ENCODE peak calls at places on chromosome 21, in six cellular contexts. F is astrocyte of the cerebellum, N is thoracic aorta, J is bronchial epithelial cell, D is endodermal cell, R is NB4. V is an unnamed sample.

GRCh38 chr21:15210235-15210678 is 145.5 kb upstream of the NRIP1 start:
- DNase-seq in F (no peak), N (peak; percentile 27), J (peak; percentile 97), D (peak; percentile 49), R (no peak), V (no peak)

GRCh38 chr21:29104239-29104708 is 26.2 kb upstream of the MAP3K7CL start:
- DNase-seq in F (no peak), N (no peak), J (peak; percentile 77), D (no peak), R (no peak), V (no peak)

GRCh38 chr21:46116189-46116845 is 18.4 kb downstream of the COL6A2 start:
- DNase-seq in F (no peak), N (no peak), J (no peak), D (peak; percentile 31), R (no peak), V (peak; percentile 22)

GRCh38 chr21:27674037-27674436 is 707.1 kb upstream of the ADAMTS5 start:
- DNase-seq in F (peak; percentile 42), N (no peak), J (peak; percentile 66), D (no peak), R (no peak), V (no peak)

GRCh38 chr21:21200103-21200938 is 202.1 kb downstream of the NCAM2 start:
- DNase-seq in F (peak; percentile 95), N (peak; percentile 36), J (peak; percentile 83), D (no peak), R (no peak), V (no peak)

GRCh38 chr21:36422279-36423098 is 37.3 kb downstream of the CHAF1B start:
- DNase-seq in F (no peak), N (no peak), J (peak; percentile 58), D (peak; percentile 95), R (peak; percentile 75), V (peak; percentile 50)

GRCh38 chr21:28781602-28782274 is 210.9 kb downstream of the LTN1 start:
- DNase-seq in F (no peak), N (no peak), J (peak; percentile 40), D (no peak), R (peak; percentile 28), V (no peak)

GRCh38 chr21:46226146-46226545 is 2.4 kb downstream of the LSS start:
- DNase-seq in F (no peak), N (no peak), J (no peak), D (peak; percentile 33), R (no peak), V (no peak)

GRCh38 chr21:26070822-26071425 is 99.6 kb downstream of the APP start:
- DNase-seq in F (peak; percentile 24), N (no peak), J (peak; percentile 29), D (no peak), R (no peak), V (peak; percentile 36)

GRCh38 chr21:45295576-45296365 is 8.1 kb upstream of the POFUT2 start:
- DNase-seq in F (no peak), N (no peak), J (no peak), D (peak; percentile 35), R (no peak), V (peak; percentile 13)

GRCh38 chr21:21439761-21440160 is 441.6 kb downstream of the NCAM2 start:
- DNase-seq in F (no peak), N (no peak), J (no peak), D (no peak), R (no peak), V (no peak)

GRCh38 chr21:24994717-24995116 is 612.6 kb downstream of the MRPL39 start:
- DNase-seq in F (no peak), N (no peak), J (no peak), D (no peak), R (no peak), V (no peak)

GRCh38 chr21:27564684-27565280 is 597.9 kb upstream of the ADAMTS5 start:
- DNase-seq in F (no peak), N (no peak), J (peak; percentile 55), D (peak; percentile 76), R (peak; percentile 43), V (peak; percentile 74)

GRCh38 chr21:44418876-44419230 is 36.5 kb upstream of the LRRC3 start:
- DNase-seq in F (no peak), N (no peak), J (no peak), D (peak; percentile 10), R (no peak), V (no peak)

GRCh38 chr21:37130971-37131370 is 57.9 kb downstream of the TTC3 start:
- DNase-seq in F (no peak), N (no peak), J (peak; percentile 83), D (no peak), R (no peak), V (no peak)

GRCh38 chr21:45286671-45287437 is 841 bp downstream of the POFUT2 start:
- DNase-seq in F (no peak), N (no peak), J (no peak), D (peak; percentile 96), R (no peak), V (peak; percentile 62)

GRCh38 chr21:46049890-46050650 is 47.8 kb upstream of the COL6A2 start:
- DNase-seq in F (no peak), N (no peak), J (no peak), D (no peak), R (no peak), V (peak; percentile 1)

GRCh38 chr21:15058718-15059316 is 6.0 kb downstream of the NRIP1 start:
- DNase-seq in F (no peak), N (no peak), J (peak; percentile 45), D (no peak), R (no peak), V (no peak)

GRCh38 chr21:43760391-43760958 is 15.6 kb downstream of the CSTB start:
- DNase-seq in F (no peak), N (no peak), J (no peak), D (no peak), R (no peak), V (no peak)

GRCh38 chr21:28959367-28960099 is 33.1 kb downstream of the LTN1 start:
- DNase-seq in F (peak; percentile 33), N (no peak), J (peak; percentile 24), D (no peak), R (no peak), V (no peak)

GRCh38 chr21:21158376-21158918 is 160.2 kb downstream of the NCAM2 start:
- DNase-seq in F (no peak), N (no peak), J (no peak), D (no peak), R (no peak), V (no peak)

GRCh38 chr21:37710555-37711293 is 205.5 kb downstream of the KCNJ6 start:
- DNase-seq in F (no peak), N (no peak), J (no peak), D (no peak), R (no peak), V (peak; percentile 16)

GRCh38 chr21:21631961-21632360 is 633.8 kb downstream of the NCAM2 start:
- DNase-seq in F (no peak), N (no peak), J (no peak), D (no peak), R (no peak), V (no peak)

GRCh38 chr21:44866780-44867179 is 6.7 kb downstream of the PTTG1IP start:
- DNase-seq in F (peak; percentile 76), N (no peak), J (no peak), D (no peak), R (peak; percentile 54), V (no peak)

GRCh38 chr21:26883768-26884167 is 38.6 kb upstream of the ADAMTS1 start:
- DNase-seq in F (no peak), N (no peak), J (no peak), D (no peak), R (no peak), V (no peak)

GRCh38 chr21:33268736-33269441 is 2.7 kb downstream of the IL10RB start:
- DNase-seq in F (no peak), N (no peak), J (peak; percentile 86), D (peak; percentile 40), R (no peak), V (peak; percentile 96)

GRCh38 chr21:25964009-25964408 is 206.6 kb downstream of the APP start:
- DNase-seq in F (no peak), N (no peak), J (peak; percentile 70), D (no peak), R (peak; percentile 1), V (no peak)

GRCh38 chr21:45454924-45455315 is 50.0 kb downstream of the COL18A1 start:
- DNase-seq in F (no peak), N (no peak), J (no peak), D (no peak), R (no peak), V (peak; percentile 47)

GRCh38 chr21:45322231-45322959 is 34.7 kb upstream of the POFUT2 start:
- DNase-seq in F (no peak), N (no peak), J (no peak), D (peak; percentile 46), R (no peak), V (no peak)

GRCh38 chr21:28426545-28426944 is 566.1 kb downstream of the LTN1 start:
- DNase-seq in F (no peak), N (no peak), J (no peak), D (no peak), R (no peak), V (no peak)

GRCh38 chr21:42446531-42446930 is 42.8 kb downstream of the UBASH3A start:
- DNase-seq in F (no peak), N (no peak), J (no peak), D (no peak), R (no peak), V (no peak)
- H3K4me3 ChIP-seq in F (no peak overlapping the region), N (no peak overlapping the region), J (no peak overlapping the region), D (no peak overlapping the region), R (no peak overlapping the region), V (no peak overlapping the region)

DNA sequence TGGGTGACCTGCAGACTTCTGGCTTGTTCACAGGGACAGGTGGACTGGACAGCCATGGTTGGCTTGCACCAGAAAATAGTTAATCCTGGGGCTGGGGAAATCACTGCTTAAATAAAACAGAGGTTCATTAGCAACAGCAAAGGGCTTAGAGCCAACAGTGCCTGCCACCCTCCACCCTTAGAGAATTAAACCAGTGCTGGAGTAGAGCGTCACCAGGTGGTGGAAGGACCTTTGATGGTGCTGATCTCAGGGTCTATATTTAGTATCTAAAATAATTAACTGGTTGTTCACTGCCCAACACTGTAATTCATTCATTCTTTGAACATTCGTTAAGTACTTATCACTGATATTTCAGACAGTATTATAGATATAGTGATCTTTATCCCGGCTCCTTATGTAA is 34.7 kb upstream of the PDE9A start:
- DNase-seq in F (no peak), N (no peak), J (no peak), D (peak; percentile 26), R (no peak), V (no peak)
- TF ChIP-seq CTCF in F (no peak), N (no peak), J (no peak), D (no peak), R (no peak), V (no peak)

GRCh38 chr21:31874817-31875216 is 2.0 kb downstream of the HUNK start:
- DNase-seq in F (no peak), N (no peak), J (no peak), D (peak; percentile 81), R (no peak), V (peak; percentile 61)
- H3K4me3 ChIP-seq in F (peak overlapping the region; percentile 50), N (peak overlapping the region; percentile 77), J (no peak overlapping the region), D (no peak overlapping the region), R (no peak overlapping the region), V (no peak overlapping the region)

DNA sequence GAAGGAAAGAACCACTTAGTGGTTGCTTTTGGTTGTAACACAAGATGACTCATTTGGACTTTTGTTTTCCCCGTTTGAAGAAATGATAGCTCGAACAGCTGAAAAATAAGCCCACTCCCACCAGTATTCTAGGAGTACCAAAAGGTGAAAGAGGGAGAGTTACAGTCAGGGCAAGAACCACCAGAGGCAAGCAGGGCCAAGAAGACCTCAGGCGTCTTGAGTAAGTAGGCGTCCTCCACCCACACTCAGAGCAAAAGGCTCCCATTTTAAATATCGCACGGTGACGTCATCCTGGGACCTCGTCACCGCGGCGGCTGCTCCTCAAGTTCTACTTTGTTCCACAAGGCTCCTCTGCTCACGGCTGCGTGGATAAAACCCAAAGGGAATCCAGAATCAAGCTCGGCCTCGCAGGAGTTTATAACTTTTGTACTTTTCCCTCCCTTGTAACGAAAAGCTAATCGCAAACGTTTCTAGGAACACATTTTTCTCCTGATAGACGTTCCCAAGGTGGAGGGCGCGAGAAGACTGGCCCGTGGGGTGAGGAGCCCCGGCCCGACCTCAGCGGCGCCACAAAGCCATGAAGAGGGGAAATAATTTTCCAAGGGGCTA is 1.2 kb downstream of the BTG3 start:
- DNase-seq in F (peak; percentile 85), N (peak; percentile 62), J (peak; percentile 84), D (peak; percentile 83), R (peak; percentile 69), V (peak; percentile 81)
- TF ChIP-seq CTCF in F (no peak), N (no peak), J (no peak), D (no peak), R (no peak), V (no peak)

V was measured in mucosa of descending colon.